ENCODE peak calls at places on chromosomes 13 and 19, in four cellular contexts. One of them, this sample, is unnamed. For H3K4me1, the result is how much of the 10 kb centered on the place peaks cover.

GRCh38 chr13:43269037-43269476 is 245.7 kb downstream of the DNAJC15 start:
- DNase-seq in GM12878: no peak
- DNase-seq in GM23338: no peak
- DNase-seq in stomach: peak
- DNase-seq in this sample: peak

GRCh38 chr13:30884543-30884942 is 21.5 kb upstream of the MEDAG start:
- DNase-seq in GM12878: no peak
- DNase-seq in stomach: no peak
- DNase-seq in GM23338: peak
- DNase-seq in this sample: no peak

GRCh38 chr13:109657395-109657794 is 129.0 kb downstream of the IRS2 start:
- DNase-seq in GM12878: no peak
- DNase-seq in GM23338: no peak
- DNase-seq in stomach: no peak
- DNase-seq in this sample: no peak

GRCh38 chr19:4606921-4607678 is 32.2 kb upstream of the TNFAIP8L1 start:
- DNase-seq in stomach: no peak
- DNase-seq in GM12878: no peak
- DNase-seq in GM23338: peak
- DNase-seq in this sample: no peak

GRCh38 chr13:29140277-29140676 is 320.1 kb downstream of the MTUS2 start:
- DNase-seq in stomach: no peak
- DNase-seq in GM12878: no peak
- DNase-seq in GM23338: no peak
- DNase-seq in this sample: no peak

GRCh38 chr13:27967736-27968315 is 1.3 kb downstream of the CDX2 start:
- DNase-seq in stomach: peak
- DNase-seq in GM12878: no peak
- DNase-seq in GM23338: peak
- DNase-seq in this sample: no peak

GRCh38 chr19:55482128-55482961 is 2.6 kb upstream of the NAT14 start:
- DNase-seq in GM23338: peak
- DNase-seq in stomach: no peak
- DNase-seq in GM12878: no peak
- DNase-seq in this sample: no peak

GRCh38 chr13:32473650-32474049 is 45.7 kb upstream of the N4BP2L1 start:
- DNase-seq in GM12878: no peak
- DNase-seq in GM23338: no peak
- DNase-seq in stomach: no peak
- DNase-seq in this sample: no peak

GRCh38 chr13:72383646-72384045 is 343.8 kb downstream of the MZT1 start:
- DNase-seq in GM23338: no peak
- DNase-seq in GM12878: no peak
- DNase-seq in stomach: no peak
- DNase-seq in this sample: no peak

GRCh38 chr19:29789007-29789406 is 22.8 kb upstream of the CCNE1 start:
- DNase-seq in GM12878: no peak
- DNase-seq in GM23338: no peak
- DNase-seq in stomach: no peak
- DNase-seq in this sample: no peak

GRCh38 chr19:20278342-20278741 is 111.3 kb downstream of the ZNF486 start:
- DNase-seq in GM23338: peak
- DNase-seq in stomach: peak
- DNase-seq in GM12878: no peak
- DNase-seq in this sample: no peak

GRCh38 chr19:9565900-9566705 is 18.2 kb downstream of the ZNF121 start:
- DNase-seq in stomach: no peak
- DNase-seq in GM12878: no peak
- DNase-seq in GM23338: peak
- DNase-seq in this sample: no peak

GRCh38 chr13:48828962-48829405 is 146.7 kb upstream of the FNDC3A start:
- DNase-seq in GM12878: no peak
- DNase-seq in stomach: no peak
- DNase-seq in GM23338: peak
- DNase-seq in this sample: no peak

GRCh38 chr13:38803566-38803965 is 116.7 kb downstream of the FREM2 start:
- DNase-seq in stomach: no peak
- DNase-seq in GM12878: no peak
- DNase-seq in GM23338: peak
- DNase-seq in this sample: no peak

GRCh38 chr13:56886398-56886797 is 254.3 kb upstream of the PRR20A start:
- DNase-seq in stomach: no peak
- DNase-seq in GM12878: no peak
- DNase-seq in GM23338: no peak
- DNase-seq in this sample: no peak

GRCh38 chr13:56893843-56894242 is 246.9 kb upstream of the PRR20A start:
- DNase-seq in GM23338: no peak
- DNase-seq in GM12878: no peak
- DNase-seq in stomach: no peak
- DNase-seq in this sample: no peak

GRCh38 chr13:56888455-56888854 is 252.3 kb upstream of the PRR20A start:
- DNase-seq in GM23338: no peak
- DNase-seq in stomach: no peak
- DNase-seq in GM12878: no peak
- DNase-seq in this sample: no peak
- H3K4me1 ChIP-seq in GM23338: under half
- H3K4me1 ChIP-seq in stomach: under half
- H3K4me1 ChIP-seq in GM12878: under half
- H3K4me1 ChIP-seq in this sample: under half

DNA sequence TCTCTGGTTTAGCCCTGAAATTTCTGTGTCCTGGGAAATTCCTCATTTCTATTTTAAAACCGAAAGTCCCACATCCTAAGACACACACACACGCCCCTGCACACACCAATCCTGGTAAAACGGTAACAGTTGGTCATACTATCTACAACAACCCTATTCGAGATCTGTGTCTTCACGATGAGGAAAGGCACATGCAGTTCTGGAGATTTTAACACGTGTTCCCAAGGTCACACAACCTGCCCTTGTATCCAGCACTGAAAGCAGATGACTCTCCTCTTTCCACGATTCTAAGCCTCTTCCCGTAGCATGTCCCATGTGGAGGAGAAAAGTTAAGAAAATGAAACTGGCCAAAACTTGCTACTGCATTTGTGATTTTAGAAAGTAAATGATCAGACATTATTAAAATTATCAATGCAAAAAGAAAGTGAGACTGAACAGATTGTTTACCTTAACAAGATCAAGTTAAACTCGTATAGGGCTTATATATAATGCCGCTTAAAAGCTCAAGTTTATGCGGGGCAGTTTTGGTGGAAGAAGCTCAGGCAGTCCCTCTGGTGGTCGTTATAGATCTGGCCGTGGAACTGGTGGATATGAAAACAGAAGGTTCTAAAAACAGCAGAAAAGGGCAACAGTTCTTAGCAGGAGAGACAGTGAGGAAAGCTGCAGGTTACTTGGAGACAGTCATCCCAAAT is 32.7 kb downstream of the VSTM1 start:
- DNase-seq in stomach: no peak
- DNase-seq in GM12878: no peak
- DNase-seq in GM23338: peak
- DNase-seq in this sample: no peak
- TF ChIP-seq CTCF in stomach: no peak
- TF ChIP-seq CTCF in GM12878: no peak
- TF ChIP-seq CTCF in GM23338: peak
- TF ChIP-seq CTCF in this sample: no peak

DNA sequence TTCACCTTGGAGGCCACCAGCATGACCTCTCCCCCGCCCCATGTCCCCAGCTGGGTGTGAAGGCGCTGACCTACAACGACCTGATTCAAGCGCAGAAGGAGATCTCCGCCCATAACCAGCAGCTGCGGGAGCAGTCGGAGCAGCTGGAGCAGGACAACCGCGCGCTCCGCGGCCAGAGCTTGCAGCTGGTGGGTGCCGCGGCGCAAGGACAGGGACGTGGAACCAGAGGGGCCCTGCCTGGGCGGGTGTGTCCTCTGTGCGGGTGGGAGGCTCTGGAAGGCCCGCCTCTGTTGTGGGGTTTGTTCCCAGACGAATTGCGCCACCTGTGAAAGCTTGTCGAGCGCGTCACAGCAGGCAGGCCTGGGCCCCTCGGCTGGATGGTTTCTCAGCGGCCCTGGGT is 22.3 kb downstream of the PLEKHJ1 start:
- DNase-seq in GM12878: no peak
- DNase-seq in stomach: no peak
- DNase-seq in GM23338: no peak
- DNase-seq in this sample: no peak
- TF ChIP-seq POLR2AphosphoS5 in GM12878: no peak
- TF ChIP-seq POLR2AphosphoS5 in stomach: no peak
- TF ChIP-seq POLR2AphosphoS5 in GM23338: no peak
- TF ChIP-seq POLR2AphosphoS5 in this sample: no peak

GRCh38 chr19:11190501-11190900 is 6.8 kb downstream of the KANK2 start:
- DNase-seq in GM12878: no peak
- DNase-seq in stomach: no peak
- DNase-seq in GM23338: no peak
- DNase-seq in this sample: no peak
- H3K4me1 ChIP-seq in GM12878: under half
- H3K4me1 ChIP-seq in stomach: half or more
- H3K4me1 ChIP-seq in GM23338: under half
- H3K4me1 ChIP-seq in this sample: under half

DNA sequence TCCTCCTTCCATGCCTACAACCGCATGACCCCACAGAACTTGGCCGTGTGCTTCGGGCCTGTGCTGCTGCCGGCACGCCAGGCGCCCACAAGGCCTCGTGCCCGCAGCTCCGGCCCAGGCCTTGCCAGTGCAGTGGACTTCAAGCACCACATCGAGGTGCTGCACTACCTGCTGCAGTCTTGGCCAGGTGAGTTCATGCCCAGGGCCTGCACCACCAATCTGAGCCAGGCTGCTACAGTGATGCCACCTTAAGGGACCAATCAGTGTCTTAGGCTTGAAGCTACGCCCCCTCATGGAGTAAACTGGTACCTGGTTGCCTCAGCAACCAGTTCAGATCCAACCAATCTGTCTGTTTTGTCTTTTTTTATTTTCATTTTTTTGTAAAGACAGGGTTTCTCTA is 5.2 kb downstream of the SYDE1 start:
- DNase-seq in GM12878: no peak
- DNase-seq in stomach: no peak
- DNase-seq in GM23338: peak
- DNase-seq in this sample: no peak
- TF ChIP-seq CTCF in GM12878: peak
- TF ChIP-seq CTCF in stomach: no peak
- TF ChIP-seq CTCF in GM23338: peak
- TF ChIP-seq CTCF in this sample: no peak

GRCh38 chr19:32971715-32972540 is at the start of the genes CEP89 and FAAP24:
- DNase-seq in GM12878: peak
- DNase-seq in GM23338: peak
- DNase-seq in stomach: peak
- DNase-seq in this sample: peak
- TF ChIP-seq POLR2AphosphoS5 in GM12878: peak
- TF ChIP-seq POLR2AphosphoS5 in GM23338: peak
- TF ChIP-seq POLR2AphosphoS5 in stomach: no peak
- TF ChIP-seq POLR2AphosphoS5 in this sample: peak